ENCODE peak calls at places on chromosome 2, in six cellular contexts. O, Y, C, S, G and R are unnamed samples.
A peak's percentile ranks its signal among the peaks of the same experiment; 100 is the strongest.

GRCh38 chr2:143700865-143701264 is 571.6 kb downstream of the ARHGAP15 start:
- DNase-seq in O (no peak), Y (no peak), C (no peak), S (no peak), G (no peak), R (no peak)

GRCh38 chr2:63856302-63856600 is 14.6 kb downstream of the UGP2 start:
- DNase-seq in O (no peak), Y (peak; percentile 58), C (no peak), S (no peak), G (no peak), R (no peak)

GRCh38 chr2:215363461-215364156 is 51.8 kb downstream of the ATIC start:
- DNase-seq in O (no peak), Y (no peak), C (no peak), S (no peak), G (no peak), R (no peak)

GRCh38 chr2:31894656-31895055 is 116.2 kb downstream of the MEMO1 start:
- DNase-seq in O (no peak), Y (no peak), C (no peak), S (no peak), G (no peak), R (no peak)

GRCh38 chr2:184031402-184032147 is 566.8 kb upstream of the ZNF804A start:
- DNase-seq in O (no peak), Y (no peak), C (no peak), S (no peak), G (no peak), R (no peak)

GRCh38 chr2:101223814-101224231 is 28.9 kb upstream of the CNOT11 start:
- DNase-seq in O (no peak), Y (peak; percentile 12), C (no peak), S (no peak), G (no peak), R (no peak)

GRCh38 chr2:229246334-229246733 is 24.8 kb downstream of the PID1 start:
- DNase-seq in O (no peak), Y (no peak), C (no peak), S (no peak), G (no peak), R (no peak)

GRCh38 chr2:11140492-11140891 is 14.8 kb upstream of the SLC66A3 start:
- DNase-seq in O (no peak), Y (no peak), C (no peak), S (no peak), G (no peak), R (no peak)

GRCh38 chr2:38374978-38375377 is 2.1 kb downstream of the ATL2 start:
- DNase-seq in O (no peak), Y (no peak), C (no peak), S (peak; percentile 40), G (no peak), R (no peak)

GRCh38 chr2:146079216-146079615 is 1559.3 kb upstream of the ZEB2 start:
- DNase-seq in O (no peak), Y (no peak), C (no peak), S (no peak), G (no peak), R (no peak)

GRCh38 chr2:232525796-232526195 is at the start of gene CHRND:
- DNase-seq in O (peak; percentile 89), Y (no peak), C (no peak), S (no peak), G (no peak), R (peak; percentile 82)

GRCh38 chr2:17628349-17629261 is 88.1 kb downstream of the VSNL1 start:
- DNase-seq in O (no peak), Y (no peak), C (no peak), S (no peak), G (no peak), R (no peak)

GRCh38 chr2:24075915-24076848 is at the start of gene SF3B6:
- DNase-seq in O (peak; percentile 96), Y (peak; percentile 100), C (peak; percentile 100), S (peak; percentile 100), G (peak; percentile 100), R (peak; percentile 97)

GRCh38 chr2:15673919-15674636 is 82.4 kb downstream of the DDX1 start:
- DNase-seq in O (no peak), Y (no peak), C (no peak), S (no peak), G (peak; percentile 3), R (peak; percentile 62)

GRCh38 chr2:234395801-234396478 is 100.9 kb downstream of the ARL4C start:
- DNase-seq in O (peak; percentile 67), Y (no peak), C (no peak), S (no peak), G (no peak), R (peak; percentile 21)

GRCh38 chr2:30127016-30127893 is 19.6 kb upstream of the YPEL5 start:
- DNase-seq in O (no peak), Y (no peak), C (no peak), S (no peak), G (no peak), R (no peak)

GRCh38 chr2:109649736-109650695 is 35.9 kb downstream of the SOWAHC start:
- DNase-seq in O (no peak), Y (no peak), C (no peak), S (no peak), G (no peak), R (no peak)

GRCh38 chr2:174158003-174158402 is 90.3 kb downstream of the OLA1 start:
- DNase-seq in O (peak; percentile 44), Y (no peak), C (peak; percentile 69), S (peak; percentile 78), G (no peak), R (peak; percentile 62)

DNA sequence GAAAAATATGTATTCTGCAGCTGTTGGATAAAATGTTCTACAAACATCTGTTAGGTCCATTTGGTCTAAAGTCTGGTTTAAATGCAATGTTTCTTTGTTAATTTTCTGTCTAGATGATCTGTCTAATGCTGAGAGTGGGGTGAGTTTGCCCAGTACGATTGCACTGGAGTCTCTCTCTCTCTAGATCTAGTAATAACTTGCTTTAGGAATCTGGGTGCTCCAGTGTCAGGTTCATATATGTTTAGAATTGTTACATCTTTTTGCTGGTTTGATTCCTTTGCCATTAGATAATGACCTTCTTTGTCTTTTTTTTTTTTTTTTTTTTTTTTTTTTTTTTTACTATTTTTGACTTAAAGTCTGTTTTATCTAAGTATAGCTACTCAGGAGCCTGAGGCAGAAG is 10.4 kb downstream of the GCC2 start:
- DNase-seq in O (no peak), Y (no peak), C (no peak), S (no peak), G (no peak), R (no peak)
- H3K36me3 ChIP-seq in O (peaks cover 47% of the 10 kb centered on the region), Y (peaks cover 59% of the 10 kb centered on the region), C (peaks cover 25% of the 10 kb centered on the region), S (peaks cover 65% of the 10 kb centered on the region), G (peaks cover 38% of the 10 kb centered on the region), R (peaks cover 10% of the 10 kb centered on the region)

GRCh38 chr2:47051562-47051961 is 103.5 kb downstream of the STPG4 start:
- DNase-seq in O (no peak), Y (no peak), C (no peak), S (no peak), G (no peak), R (no peak)
- H3K36me3 ChIP-seq in O (peaks cover 21% of the 10 kb centered on the region), Y (peaks cover 65% of the 10 kb centered on the region), C (no peaks in the 10 kb centered on the region), S (peaks cover 9% of the 10 kb centered on the region), G (peaks cover 17% of the 10 kb centered on the region), R (peaks cover 1% of the 10 kb centered on the region)

DNA sequence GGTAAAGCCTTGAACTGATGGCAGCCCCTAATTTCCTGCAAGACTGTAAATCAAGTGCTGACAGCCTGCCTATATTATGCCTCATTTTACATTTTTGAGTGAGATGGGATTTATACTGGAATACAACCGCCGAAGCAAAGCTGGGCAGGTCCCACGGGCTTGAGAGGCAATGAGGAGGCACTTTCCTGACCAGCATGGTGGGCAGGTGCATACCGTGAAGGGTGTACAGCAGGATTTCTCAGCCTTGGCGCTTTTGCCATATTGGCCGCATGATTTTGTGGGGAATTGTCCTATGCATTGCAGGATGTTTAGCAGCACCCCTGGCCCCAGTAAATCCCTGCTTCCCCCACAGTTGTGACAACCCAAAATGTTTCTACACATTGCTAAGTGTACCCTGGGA is 22.8 kb downstream of the CEP68 start:
- DNase-seq in O (no peak), Y (no peak), C (no peak), S (no peak), G (no peak), R (no peak)
- H3K36me3 ChIP-seq in O (peaks cover 72% of the 10 kb centered on the region), Y (peaks cover 46% of the 10 kb centered on the region), C (peaks cover 26% of the 10 kb centered on the region), S (peaks cover 66% of the 10 kb centered on the region), G (peaks cover 14% of the 10 kb centered on the region), R (peaks cover 22% of the 10 kb centered on the region)

DNA sequence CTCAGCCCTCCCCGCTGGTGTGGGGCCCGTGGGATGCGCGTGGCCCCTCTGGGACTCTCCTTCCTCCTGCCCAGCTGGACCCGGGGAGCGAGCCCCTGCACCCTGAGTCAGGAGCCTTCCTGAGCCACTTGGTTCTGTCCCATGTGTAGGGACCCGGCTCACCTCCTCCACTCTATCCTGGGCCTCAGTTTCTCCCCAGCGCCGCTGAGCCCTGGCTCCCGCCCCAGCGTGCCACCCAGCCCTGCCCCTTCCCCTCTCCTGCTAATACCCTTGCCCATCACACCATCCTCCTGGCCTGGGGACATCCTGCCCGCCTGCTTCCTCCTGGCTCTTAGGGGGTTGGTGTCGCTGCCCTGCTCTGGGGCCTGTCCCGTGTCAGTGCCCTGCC is 24.8 kb downstream of the GPC1 start:
- DNase-seq in O (no peak), Y (no peak), C (no peak), S (no peak), G (no peak), R (no peak)
- H3K36me3 ChIP-seq in O (peaks cover 29% of the 10 kb centered on the region), Y (no peaks in the 10 kb centered on the region), C (peaks cover 10% of the 10 kb centered on the region), S (no peaks in the 10 kb centered on the region), G (peaks cover 10% of the 10 kb centered on the region), R (peaks cover 3% of the 10 kb centered on the region)

GRCh38 chr2:86821306-86821705 is 30.6 kb upstream of the CD8A start:
- DNase-seq in O (no peak), Y (no peak), C (no peak), S (no peak), G (no peak), R (no peak)
- H3K36me3 ChIP-seq in O (no peaks in the 10 kb centered on the region), Y (no peaks in the 10 kb centered on the region), C (no peaks in the 10 kb centered on the region), S (no peaks in the 10 kb centered on the region), G (no peaks in the 10 kb centered on the region), R (no peaks in the 10 kb centered on the region)

GRCh38 chr2:12727085-12727484 is 10.3 kb downstream of the TRIB2 start:
- DNase-seq in O (no peak), Y (no peak), C (no peak), S (no peak), G (no peak), R (no peak)
- H3K36me3 ChIP-seq in O (peaks cover 81% of the 10 kb centered on the region), Y (peaks cover 56% of the 10 kb centered on the region), C (no peaks in the 10 kb centered on the region), S (peaks cover 72% of the 10 kb centered on the region), G (peaks cover 93% of the 10 kb centered on the region), R (peaks cover 13% of the 10 kb centered on the region)

DNA sequence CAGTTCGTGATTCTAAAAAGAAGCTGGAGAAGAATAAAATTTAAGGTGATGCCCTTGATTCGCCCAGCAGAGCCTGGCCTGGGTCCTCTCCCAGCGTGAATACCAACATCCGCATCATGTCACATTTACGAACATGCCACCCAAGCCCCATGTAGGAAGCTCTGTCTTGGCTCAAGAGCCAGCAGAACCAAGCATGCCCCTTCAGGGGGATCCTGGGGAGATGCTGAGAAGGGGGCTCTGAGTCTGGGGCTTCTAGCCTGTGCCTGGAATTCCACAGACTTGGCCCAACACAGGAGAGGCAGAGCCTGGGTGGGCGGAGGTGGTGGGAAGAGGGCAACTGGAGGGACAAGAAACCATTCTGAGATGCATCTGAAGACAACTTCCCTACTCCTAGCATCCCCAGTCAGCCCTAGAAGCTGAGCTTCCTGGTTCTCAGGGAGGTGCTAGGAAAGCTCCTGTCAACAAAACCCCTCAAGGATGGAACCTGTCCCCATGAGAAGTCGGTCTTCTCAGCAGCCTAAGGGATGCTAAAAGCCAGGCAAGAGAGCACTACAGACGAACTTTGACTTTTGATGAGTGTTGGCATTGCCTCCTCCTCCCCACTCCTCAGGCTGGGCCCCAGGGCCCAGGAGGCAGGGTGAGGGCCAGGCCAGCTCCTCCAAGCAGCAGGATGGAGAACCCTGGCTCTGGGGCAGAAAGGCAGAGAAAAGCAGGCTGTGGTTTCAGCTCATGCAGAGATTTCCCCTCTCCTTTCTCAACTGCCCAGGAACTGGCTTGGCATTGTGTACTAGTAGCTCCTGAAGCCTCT is 57.9 kb downstream of the POLR1A start:
- DNase-seq in O (no peak), Y (no peak), C (peak; percentile 3), S (no peak), G (no peak), R (peak; percentile 19)
- H3K36me3 ChIP-seq in O (peaks cover 87% of the 10 kb centered on the region), Y (peaks cover 68% of the 10 kb centered on the region), C (peaks cover 94% of the 10 kb centered on the region), S (peaks cover 97% of the 10 kb centered on the region), G (peaks cover 20% of the 10 kb centered on the region), R (peaks cover 53% of the 10 kb centered on the region)